ENCODE peak calls at places on chromosomes 1 and 21, in seven cellular contexts. B, T, G, R, Q, W and L are unnamed samples.

GRCh38 chr1:227038401-227038800 is 98.3 kb downstream of the COQ8A start:
- DNase-seq in W (no peak), G (no peak), R (no peak), B (no peak), Q (no peak), T (no peak), L (no peak)

GRCh38 chr1:160076295-160076694 is 5.0 kb upstream of the KCNJ9 start:
- DNase-seq in T (no peak), B (no peak), G (no peak), R (no peak), Q (no peak), W (no peak), L (no peak)

GRCh38 chr1:92994105-92994712 is 32.9 kb upstream of the DIPK1A start:
- DNase-seq in R (peak; percentile 86), W (no peak), G (peak; percentile 56), Q (peak; percentile 94), B (peak; percentile 82), T (peak; percentile 72), L (peak; percentile 83)

GRCh38 chr1:32201011-32201855 is 838 bp downstream of the CCDC28B start:
- DNase-seq in Q (peak; percentile 34), G (peak; percentile 78), B (peak; percentile 67), W (peak; percentile 72), R (peak; percentile 79), T (no peak), L (peak; percentile 83)

GRCh38 chr1:51234721-51235425 is 1.2 kb upstream of the RNF11 start:
- DNase-seq in R (peak; percentile 20), B (peak; percentile 33), G (no peak), W (peak; percentile 36), T (no peak), Q (no peak), L (peak; percentile 73)

GRCh38 chr1:206681359-206681758 is 3.3 kb upstream of the MAPKAPK2 start:
- DNase-seq in W (no peak), G (no peak), R (no peak), B (no peak), T (no peak), Q (no peak), L (no peak)

GRCh38 chr1:155324717-155325595 is 4.3 kb downstream of the RUSC1 start:
- DNase-seq in R (peak; percentile 89), B (peak; percentile 40), T (no peak), Q (peak; percentile 67), W (peak; percentile 91), G (peak; percentile 89), L (peak; percentile 76)

GRCh38 chr1:33165209-33165608 is 16.6 kb downstream of the TRIM62 start:
- DNase-seq in W (peak; percentile 90), R (peak; percentile 72), T (no peak), B (no peak), G (peak; percentile 93), Q (peak; percentile 51), L (no peak)

GRCh38 chr1:15115542-15116330 is 37.8 kb upstream of the TMEM51 start:
- DNase-seq in T (no peak), Q (no peak), G (no peak), W (no peak), R (no peak), B (no peak), L (no peak)

GRCh38 chr1:248914982-248915381 is 8.9 kb downstream of the PGBD2 start:
- DNase-seq in Q (no peak), G (no peak), W (no peak), T (no peak), R (no peak), B (no peak), L (no peak)

GRCh38 chr1:87556326-87556725 is 227.6 kb downstream of the LMO4 start:
- DNase-seq in R (no peak), Q (no peak), W (no peak), B (peak; percentile 51), G (no peak), T (no peak), L (no peak)

GRCh38 chr1:34771573-34771972 is 9.4 kb upstream of the GJB3 start:
- DNase-seq in W (no peak), R (no peak), G (no peak), Q (no peak), T (no peak), B (no peak), L (no peak)

GRCh38 chr1:209630383-209631219 is 21.6 kb downstream of the LAMB3 start:
- DNase-seq in Q (no peak), W (no peak), R (peak; percentile 32), B (no peak), G (peak; percentile 72), T (no peak), L (no peak)

GRCh38 chr21:36471254-36471723 is 8.6 kb downstream of the CLDN14 start:
- DNase-seq in T (no peak), W (no peak), B (peak; percentile 50), G (no peak), R (no peak), Q (no peak), L (peak; percentile 26)

DNA sequence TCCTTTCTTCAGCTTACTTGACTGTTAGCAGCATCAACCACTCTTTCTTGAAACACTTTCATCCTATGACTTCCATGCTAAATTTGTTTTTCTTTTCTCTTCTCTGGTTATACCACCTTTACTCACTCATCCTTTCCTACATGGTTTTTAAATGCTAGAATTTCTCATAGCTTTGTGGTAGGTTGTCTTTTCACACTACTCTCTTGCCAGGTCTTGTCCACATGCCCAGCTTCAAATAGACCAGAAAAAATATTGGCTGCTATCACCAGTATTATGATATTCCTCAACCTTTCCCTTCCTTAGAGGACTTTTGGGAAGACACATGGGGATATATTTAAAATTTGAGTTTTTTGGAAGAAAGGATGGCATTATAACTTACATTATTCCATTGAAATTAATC is 48.8 kb downstream of the PPP1R12B start:
- DNase-seq in G (no peak), R (no peak), W (no peak), Q (no peak), B (no peak), T (no peak), L (no peak)
- H2BK120ac ChIP-seq in G (no peak overlapping the region), R (no peak overlapping the region), W (no peak overlapping the region), Q (no peak overlapping the region), B (no peak overlapping the region), T (no peak overlapping the region), L (no peak overlapping the region)

GRCh38 chr1:101440484-101440883 is 203.7 kb downstream of the S1PR1 start:
- DNase-seq in Q (peak; percentile 78), G (no peak), R (no peak), T (no peak), B (no peak), W (no peak), L (no peak)

GRCh38 chr1:101436100-101436511 is 199.3 kb downstream of the S1PR1 start:
- DNase-seq in G (no peak), B (no peak), Q (no peak), T (no peak), W (no peak), R (no peak), L (no peak)

DNA sequence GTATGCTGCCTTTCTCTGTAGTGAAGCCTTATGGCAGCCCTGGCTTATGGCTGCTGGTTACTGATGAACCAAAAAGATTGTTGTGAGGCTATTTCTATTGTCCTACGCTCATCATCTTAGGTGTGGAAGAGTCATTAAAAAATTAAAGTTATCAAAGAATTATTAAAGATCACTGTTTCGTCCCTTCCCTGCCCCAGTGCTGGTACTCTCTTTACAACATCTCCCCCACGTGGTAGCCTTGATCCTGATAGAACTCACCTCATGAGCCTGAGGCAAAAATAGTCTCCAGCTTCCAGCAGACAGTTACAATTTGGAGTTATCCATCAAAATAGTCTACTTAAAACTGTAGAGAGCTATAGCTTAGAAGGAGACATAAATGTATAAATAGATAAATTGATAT is 201.5 kb downstream of the S1PR1 start:
- DNase-seq in G (no peak), Q (peak; percentile 35), W (no peak), B (peak; percentile 2), R (peak; percentile 31), T (no peak), L (peak; percentile 20)
- H3K9ac ChIP-seq in G (no peak overlapping the region), Q (no peak overlapping the region), W (no peak overlapping the region), B (no peak overlapping the region), R (no peak overlapping the region), T (no peak overlapping the region), L (no peak overlapping the region)

GRCh38 chr21:41091561-41091960 is 76.4 kb upstream of the BACE2 start:
- DNase-seq in G (no peak), B (no peak), R (no peak), W (no peak), Q (peak; percentile 95), T (no peak), L (no peak)
- H2BK120ac ChIP-seq in G (no peak overlapping the region), B (no peak overlapping the region), R (no peak overlapping the region), W (no peak overlapping the region), Q (no peak overlapping the region), T (no peak overlapping the region), L (no peak overlapping the region)

GRCh38 chr1:43978264-43978550 is 803 bp upstream of the B4GALT2 start:
- DNase-seq in Q (no peak), G (no peak), W (no peak), T (no peak), B (no peak), R (no peak), L (no peak)

GRCh38 chr1:43980255-43981134 is 1.5 kb downstream of the B4GALT2 start:
- DNase-seq in Q (peak; percentile 48), B (peak; percentile 56), R (no peak), G (no peak), W (no peak), T (no peak), L (peak; percentile 50)

GRCh38 chr1:43979528-43980254 is 681 bp downstream of the B4GALT2 start:
- DNase-seq in Q (peak; percentile 27), G (no peak), W (peak; percentile 73), R (peak; percentile 26), B (peak; percentile 41), T (no peak), L (peak; percentile 58)

GRCh38 chr1:43978551-43979260 is at the start of gene B4GALT2:
- DNase-seq in G (peak; percentile 68), R (peak; percentile 73), B (no peak), Q (peak; percentile 56), T (no peak), W (peak; percentile 75), L (no peak)

DNA sequence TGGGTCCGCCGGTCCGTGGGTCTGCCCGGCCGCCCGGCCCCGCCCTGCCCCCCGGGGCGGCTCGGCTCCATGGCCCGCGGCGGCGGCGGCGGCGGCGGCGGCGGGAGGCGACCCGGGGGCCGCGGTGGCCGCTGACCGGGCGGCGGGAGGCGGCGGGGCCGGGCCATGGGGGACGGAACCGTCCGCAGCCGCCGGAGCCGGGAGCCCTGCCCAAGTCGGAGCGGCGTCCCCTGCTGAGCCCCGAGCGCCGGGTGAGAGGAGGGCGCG is 184 bp downstream of the B4GALT2 start:
- DNase-seq in Q (no peak), R (no peak), T (no peak), G (no peak), W (no peak), B (no peak), L (no peak)
- H3K9ac ChIP-seq in Q (peak overlapping the region; percentile 47), R (peak overlapping the region; percentile 74), T (no peak overlapping the region), G (no peak overlapping the region), W (peak overlapping the region; percentile 72), B (no peak overlapping the region), L (peak overlapping the region; percentile 85)